ENCODE peak calls at places on chromosomes 5 and 9, in four cellular contexts. One of them, this sample, is unnamed.

GRCh38 chr9:82363666-82364065 is 375.1 kb downstream of the SPATA31D1 start:
- DNase-seq in sigmoid colon: no peak
- DNase-seq in breast epithelium: no peak
- DNase-seq in ovary: no peak
- DNase-seq in this sample: no peak

GRCh38 chr9:37104183-37104889 is 16.0 kb upstream of the ZCCHC7 start:
- DNase-seq in sigmoid colon: no peak
- DNase-seq in breast epithelium: no peak
- DNase-seq in ovary: no peak
- DNase-seq in this sample: no peak

GRCh38 chr9:106874657-106875056 is 11.7 kb downstream of the ZNF462 start:
- DNase-seq in sigmoid colon: no peak
- DNase-seq in breast epithelium: no peak
- DNase-seq in ovary: no peak
- DNase-seq in this sample: no peak

GRCh38 chr5:59536875-59537274 is 356.7 kb downstream of the PDE4D start:
- DNase-seq in sigmoid colon: no peak
- DNase-seq in breast epithelium: no peak
- DNase-seq in ovary: no peak
- DNase-seq in this sample: no peak

GRCh38 chr5:10699281-10699874 is 61.7 kb downstream of the DAP start:
- DNase-seq in sigmoid colon: no peak
- DNase-seq in breast epithelium: no peak
- DNase-seq in ovary: no peak
- DNase-seq in this sample: no peak

GRCh38 chr5:78647411-78647818 is 1.2 kb downstream of the LHFPL2 start:
- DNase-seq in sigmoid colon: peak; percentile 71
- DNase-seq in breast epithelium: no peak
- DNase-seq in ovary: no peak
- DNase-seq in this sample: no peak

GRCh38 chr5:172713809-172714490 is 57.0 kb downstream of the DUSP1 start:
- DNase-seq in sigmoid colon: peak; percentile 68
- DNase-seq in breast epithelium: no peak
- DNase-seq in ovary: peak; percentile 50
- DNase-seq in this sample: no peak

GRCh38 chr9:83933804-83934203 is 12.6 kb upstream of the KIF27 start:
- DNase-seq in sigmoid colon: peak; percentile 71
- DNase-seq in breast epithelium: no peak
- DNase-seq in ovary: no peak
- DNase-seq in this sample: no peak

GRCh38 chr9:12874395-12874794 is 99.6 kb downstream of the LURAP1L start:
- DNase-seq in sigmoid colon: no peak
- DNase-seq in breast epithelium: no peak
- DNase-seq in ovary: no peak
- DNase-seq in this sample: no peak

GRCh38 chr5:166845044-166845443 is 1446.4 kb upstream of the WWC1 start:
- DNase-seq in sigmoid colon: no peak
- DNase-seq in breast epithelium: no peak
- DNase-seq in ovary: no peak
- DNase-seq in this sample: no peak

GRCh38 chr5:175823731-175824525 is 47.5 kb upstream of the CPLX2 start:
- DNase-seq in sigmoid colon: no peak
- DNase-seq in breast epithelium: no peak
- DNase-seq in ovary: no peak
- DNase-seq in this sample: no peak

GRCh38 chr9:89955144-89955543 is 350.3 kb downstream of the GADD45G start:
- DNase-seq in sigmoid colon: no peak
- DNase-seq in breast epithelium: no peak
- DNase-seq in ovary: no peak
- DNase-seq in this sample: no peak

GRCh38 chr5:1789838-1790462 is 9.7 kb downstream of the MRPL36 start:
- DNase-seq in sigmoid colon: peak; percentile 46
- DNase-seq in breast epithelium: no peak
- DNase-seq in ovary: no peak
- DNase-seq in this sample: no peak

GRCh38 chr5:95426227-95426626 is 35.1 kb downstream of the FAM81B start:
- DNase-seq in sigmoid colon: no peak
- DNase-seq in breast epithelium: no peak
- DNase-seq in ovary: no peak
- DNase-seq in this sample: no peak

GRCh38 chr9:123686131-123686848 is 243.6 kb downstream of the DENND1A start:
- DNase-seq in sigmoid colon: no peak
- DNase-seq in breast epithelium: no peak
- DNase-seq in ovary: no peak
- DNase-seq in this sample: peak; percentile 33

GRCh38 chr9:33295571-33295970 is 5.3 kb downstream of the NFX1 start:
- DNase-seq in sigmoid colon: no peak
- DNase-seq in breast epithelium: no peak
- DNase-seq in ovary: no peak
- DNase-seq in this sample: no peak

GRCh38 chr5:43401827-43402226 is 10.4 kb downstream of the CCL28 start:
- DNase-seq in sigmoid colon: no peak
- DNase-seq in breast epithelium: no peak
- DNase-seq in ovary: no peak
- DNase-seq in this sample: no peak

GRCh38 chr9:129884220-129885017 is 49.2 kb downstream of the USP20 start:
- DNase-seq in sigmoid colon: peak; percentile 94
- DNase-seq in breast epithelium: peak; percentile 82
- DNase-seq in ovary: peak; percentile 88
- DNase-seq in this sample: peak; percentile 89
- H3K4me1 ChIP-seq in sigmoid colon: peaks cover 69% of the 10 kb centered on the region
- H3K4me1 ChIP-seq in breast epithelium: peaks cover 14% of the 10 kb centered on the region
- H3K4me1 ChIP-seq in ovary: peaks cover 9% of the 10 kb centered on the region
- H3K4me1 ChIP-seq in this sample: peaks cover 19% of the 10 kb centered on the region

DNA sequence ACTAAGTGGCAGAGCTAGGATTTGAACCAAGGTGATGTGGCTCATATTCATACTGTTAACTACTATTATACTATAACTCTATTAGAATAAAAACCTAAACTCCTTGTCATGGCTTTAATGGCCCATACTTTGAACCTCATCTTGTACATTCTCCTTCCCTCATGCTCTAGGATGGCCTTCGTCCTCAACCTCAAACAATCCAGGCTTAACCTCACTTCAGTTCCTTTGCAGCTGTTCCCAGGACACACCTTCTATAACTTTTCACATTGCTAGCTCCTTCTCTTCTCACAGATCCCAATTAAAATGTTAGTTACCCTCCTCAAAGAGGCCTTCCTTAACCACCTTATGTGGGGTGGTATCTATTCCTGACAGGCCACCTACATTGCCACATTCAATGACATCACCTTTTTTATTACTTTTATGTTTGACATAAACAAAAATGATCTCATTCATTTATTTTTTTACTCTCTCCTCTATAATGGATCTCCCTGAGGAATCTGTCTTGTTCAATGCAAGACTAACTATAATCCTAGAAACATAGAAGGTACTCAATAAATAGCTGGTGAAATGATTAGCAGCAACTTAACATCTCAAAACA is 53.7 kb downstream of the CEP120 start:
- DNase-seq in sigmoid colon: no peak
- DNase-seq in breast epithelium: no peak
- DNase-seq in ovary: no peak
- DNase-seq in this sample: no peak
- TF ChIP-seq POLR2A in sigmoid colon: no peak
- TF ChIP-seq POLR2A in breast epithelium: no peak
- TF ChIP-seq POLR2A in ovary: no peak
- TF ChIP-seq POLR2A in this sample: no peak

DNA sequence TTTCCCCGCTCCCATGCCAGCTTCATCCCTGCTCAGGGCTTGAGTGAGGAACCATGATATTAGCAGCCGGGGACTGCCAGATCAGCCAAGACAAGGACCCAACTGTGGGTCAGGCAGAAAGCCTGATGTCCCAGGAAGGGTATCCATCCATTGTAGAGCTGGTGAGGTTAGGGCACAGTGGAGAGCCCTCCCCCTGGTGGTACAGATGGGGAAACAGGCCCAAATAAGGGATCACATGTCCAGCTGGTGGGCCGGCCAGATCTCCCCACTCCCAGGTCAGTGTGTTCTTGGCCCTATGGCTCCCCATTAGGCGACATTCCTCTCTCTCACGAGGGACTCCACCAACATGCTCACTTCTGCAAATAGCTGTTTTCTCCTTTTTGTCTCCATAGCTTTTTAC is 9.0 kb downstream of the CDX1 start:
- DNase-seq in sigmoid colon: no peak
- DNase-seq in breast epithelium: no peak
- DNase-seq in ovary: no peak
- DNase-seq in this sample: no peak
- TF ChIP-seq CTCF in sigmoid colon: peak; percentile 14
- TF ChIP-seq CTCF in breast epithelium: no peak
- TF ChIP-seq CTCF in ovary: peak; percentile 35
- TF ChIP-seq CTCF in this sample: no peak

GRCh38 chr5:88144219-88145040 is 124.2 kb downstream of the TMEM161B start:
- DNase-seq in sigmoid colon: no peak
- DNase-seq in breast epithelium: no peak
- DNase-seq in ovary: no peak
- DNase-seq in this sample: no peak
- H3K4me1 ChIP-seq in sigmoid colon: peaks cover 48% of the 10 kb centered on the region
- H3K4me1 ChIP-seq in breast epithelium: no peaks in the 10 kb centered on the region
- H3K4me1 ChIP-seq in ovary: peaks cover 1% of the 10 kb centered on the region
- H3K4me1 ChIP-seq in this sample: no peaks in the 10 kb centered on the region

DNA sequence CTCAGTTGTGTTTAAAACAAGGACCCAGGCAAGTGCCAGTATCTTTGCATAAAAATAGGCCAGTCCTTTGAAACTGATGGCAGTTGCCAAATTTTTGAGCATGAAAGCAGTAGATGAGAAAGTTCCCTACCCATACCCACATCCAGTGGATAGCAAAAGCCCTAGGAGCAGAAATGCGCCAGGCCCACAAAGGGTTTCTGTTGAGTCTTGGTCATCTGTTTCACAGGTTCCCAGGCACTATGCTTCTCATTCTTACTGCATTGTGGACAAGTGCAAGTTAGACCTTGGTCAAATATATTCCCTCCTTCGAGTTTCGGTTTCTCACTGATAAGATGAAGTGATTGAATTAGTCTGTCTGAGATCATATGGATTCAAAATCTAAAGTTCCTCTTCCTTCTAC is 152.3 kb downstream of the NR3C1 start:
- DNase-seq in sigmoid colon: no peak
- DNase-seq in breast epithelium: no peak
- DNase-seq in ovary: no peak
- DNase-seq in this sample: no peak
- TF ChIP-seq POLR2A in sigmoid colon: no peak
- TF ChIP-seq POLR2A in breast epithelium: no peak
- TF ChIP-seq POLR2A in ovary: no peak
- TF ChIP-seq POLR2A in this sample: no peak

GRCh38 chr5:40844565-40844964 is 3.4 kb downstream of the CARD6 start:
- DNase-seq in sigmoid colon: no peak
- DNase-seq in breast epithelium: no peak
- DNase-seq in ovary: no peak
- DNase-seq in this sample: no peak

GRCh38 chr5:40846371-40846770 is 5.2 kb downstream of the CARD6 start:
- DNase-seq in sigmoid colon: no peak
- DNase-seq in breast epithelium: no peak
- DNase-seq in ovary: no peak
- DNase-seq in this sample: no peak

GRCh38 chr5:40842351-40842750 is 1.2 kb downstream of the CARD6 start:
- DNase-seq in sigmoid colon: no peak
- DNase-seq in breast epithelium: no peak
- DNase-seq in ovary: no peak
- DNase-seq in this sample: no peak

GRCh38 chr5:40838076-40838475 is 3.1 kb upstream of the RPL37 start:
- DNase-seq in sigmoid colon: no peak
- DNase-seq in breast epithelium: no peak
- DNase-seq in ovary: no peak
- DNase-seq in this sample: no peak

DNA sequence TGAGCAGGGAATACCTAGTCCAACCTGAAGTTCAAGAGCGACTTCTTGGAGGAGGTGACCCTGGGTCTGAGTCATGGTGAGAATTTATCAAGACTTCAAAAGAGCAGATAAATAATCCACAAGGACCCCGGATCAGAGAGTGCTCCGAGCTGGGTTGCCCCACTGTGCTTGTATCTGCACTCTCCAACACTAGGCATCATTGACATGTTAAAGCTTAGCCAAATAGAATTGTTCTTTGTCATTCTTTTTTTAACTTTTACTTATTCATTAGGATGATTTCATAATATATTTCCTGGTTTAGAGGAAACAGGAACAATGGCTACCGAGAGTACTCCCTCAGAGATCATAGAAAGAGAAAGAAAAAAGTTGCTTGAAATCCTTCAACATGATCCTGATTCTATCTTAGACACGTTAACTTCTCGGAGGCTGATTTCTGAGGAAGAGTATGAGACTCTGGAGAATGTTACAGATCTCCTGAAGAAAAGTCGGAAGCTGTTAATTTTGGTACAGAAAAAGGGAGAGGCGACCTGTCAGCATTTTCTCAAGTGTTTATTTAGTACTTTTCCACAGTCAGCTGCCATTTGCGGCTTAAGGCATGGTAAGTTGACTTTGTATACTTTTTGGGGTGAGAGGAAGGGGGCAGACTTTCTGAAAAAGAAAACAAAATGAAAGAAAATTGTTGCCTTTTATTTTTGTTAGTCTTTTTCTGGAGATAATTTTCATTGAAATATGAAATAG is at the start of gene CARD6:
- DNase-seq in sigmoid colon: no peak
- DNase-seq in breast epithelium: no peak
- DNase-seq in ovary: no peak
- DNase-seq in this sample: no peak
- TF ChIP-seq CTCF in sigmoid colon: no peak
- TF ChIP-seq CTCF in breast epithelium: no peak
- TF ChIP-seq CTCF in ovary: no peak
- TF ChIP-seq CTCF in this sample: no peak

DNA sequence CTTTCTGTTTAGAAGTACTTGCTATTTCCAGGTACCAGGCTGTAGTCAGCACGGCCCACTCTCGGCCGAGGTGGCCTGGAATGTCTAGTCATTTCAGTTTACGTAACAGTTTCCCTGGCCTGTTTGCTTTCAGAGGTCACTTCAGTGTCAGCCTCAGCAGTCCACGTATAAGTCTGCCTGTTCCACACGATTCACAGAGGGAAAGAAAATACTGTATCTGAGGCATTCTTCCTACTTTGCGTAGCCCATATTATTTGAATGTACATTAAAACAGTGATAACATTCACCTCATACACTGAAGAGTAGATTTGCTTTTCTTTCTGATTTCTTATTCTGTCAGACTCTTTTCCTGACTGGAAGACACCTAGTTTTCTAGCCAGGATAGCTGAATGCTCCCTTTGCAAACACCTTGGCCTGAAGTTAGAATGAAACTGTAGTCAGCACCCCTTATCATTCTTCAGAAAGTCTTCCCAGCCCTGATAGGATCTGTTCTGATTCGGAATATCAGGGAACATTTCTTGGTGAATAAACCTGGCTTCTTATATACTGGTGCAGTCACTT is 140.9 kb downstream of the AOPEP start:
- DNase-seq in sigmoid colon: peak; percentile 86
- DNase-seq in breast epithelium: peak; percentile 72
- DNase-seq in ovary: peak; percentile 70
- DNase-seq in this sample: peak; percentile 67
- H3K4me1 ChIP-seq in sigmoid colon: peaks cover 62% of the 10 kb centered on the region
- H3K4me1 ChIP-seq in breast epithelium: no peaks in the 10 kb centered on the region
- H3K4me1 ChIP-seq in ovary: peaks cover 16% of the 10 kb centered on the region
- H3K4me1 ChIP-seq in this sample: no peaks in the 10 kb centered on the region